ENCODE peak calls at places on chromosome 17, in ten cellular contexts. N is aorta, Q is IMR-90, E is BE2C, S is astrocyte, K is kidney, J is neural progenitor cell, P is HCT116, W is uterus, V is pancreas. D is an unnamed sample.

GRCh38 chr17:19308398-19308797 is 54.1 kb downstream of the B9D1 start:
- DNase-seq in N (peak; percentile 45), Q (no peak), E (no peak), S (no peak), K (no peak), J (no peak), P (no peak), W (no peak), V (no peak), D (no peak)

GRCh38 chr17:44084131-44084538 is 13.6 kb downstream of the G6PC3 start:
- DNase-seq in N (no peak), Q (no peak), E (peak; percentile 59), S (no peak), K (no peak), J (peak; percentile 64), P (no peak), W (no peak), V (no peak), D (no peak)

GRCh38 chr17:57550671-57551315 is 194.3 kb downstream of the CCDC182 start:
- DNase-seq in N (no peak), Q (no peak), E (no peak), S (no peak), K (no peak), J (no peak), P (no peak), W (no peak), V (no peak), D (no peak)

GRCh38 chr17:17129466-17129865 is 76.7 kb downstream of the PLD6 start:
- DNase-seq in N (no peak), Q (no peak), E (no peak), S (no peak), K (no peak), J (no peak), P (no peak), W (no peak), V (no peak), D (no peak)

GRCh38 chr17:62895650-62896301 is 70.3 kb upstream of the TANC2 start:
- DNase-seq in N (no peak), Q (peak; percentile 62), E (no peak), S (peak; percentile 59), K (no peak), J (no peak), P (no peak), W (no peak), V (no peak), D (no peak)

GRCh38 chr17:58335779-58336455 is 7.3 kb upstream of the TSPOAP1 start:
- DNase-seq in N (peak; percentile 52), Q (no peak), E (peak; percentile 43), S (no peak), K (peak; percentile 68), J (no peak), P (no peak), W (no peak), V (no peak), D (no peak)

GRCh38 chr17:32563583-32563982 is 76.8 kb downstream of the CDK5R1 start:
- DNase-seq in N (no peak), Q (no peak), E (no peak), S (no peak), K (no peak), J (no peak), P (no peak), W (no peak), V (no peak), D (no peak)

GRCh38 chr17:6557040-6557438 is 684 bp upstream of the PITPNM3 start:
- DNase-seq in N (peak; percentile 51), Q (no peak), E (no peak), S (no peak), K (no peak), J (no peak), P (no peak), W (no peak), V (no peak), D (no peak)

GRCh38 chr17:45043813-45044540 is 7.5 kb downstream of the DCAKD start:
- DNase-seq in N (no peak), Q (no peak), E (no peak), S (no peak), K (no peak), J (no peak), P (no peak), W (no peak), V (no peak), D (no peak)

GRCh38 chr17:28744802-28745051 is 916 bp downstream of the TRAF4 start:
- DNase-seq in N (no peak), Q (no peak), E (no peak), S (no peak), K (no peak), J (no peak), P (no peak), W (no peak), V (no peak), D (no peak)
- H3K4me1 ChIP-seq in N (no peaks in the 10 kb centered on the region), Q (peaks cover 16% of the 10 kb centered on the region), E (peaks cover 12% of the 10 kb centered on the region), S (peaks cover 30% of the 10 kb centered on the region), K (peaks cover 35% of the 10 kb centered on the region), J (peaks cover 16% of the 10 kb centered on the region), P (peaks cover 56% of the 10 kb centered on the region), W (peaks cover 11% of the 10 kb centered on the region), V (peaks cover 41% of the 10 kb centered on the region), D (peaks cover 16% of the 10 kb centered on the region)

GRCh38 chr17:5179003-5179402 is 12.7 kb downstream of the ZNF594 start:
- DNase-seq in N (no peak), Q (no peak), E (no peak), S (no peak), K (no peak), J (no peak), P (no peak), W (no peak), V (no peak), D (no peak)
- H3K9me3 ChIP-seq in N (peaks cover 28% of the 10 kb centered on the region), Q (peaks cover 59% of the 10 kb centered on the region), E (peaks cover 2% of the 10 kb centered on the region), S (peaks cover 65% of the 10 kb centered on the region), K (peaks cover 72% of the 10 kb centered on the region), J (peaks cover 69% of the 10 kb centered on the region), P (peaks cover 46% of the 10 kb centered on the region), W (peaks cover 76% of the 10 kb centered on the region), V (peaks cover 12% of the 10 kb centered on the region), D (peaks cover 36% of the 10 kb centered on the region)

DNA sequence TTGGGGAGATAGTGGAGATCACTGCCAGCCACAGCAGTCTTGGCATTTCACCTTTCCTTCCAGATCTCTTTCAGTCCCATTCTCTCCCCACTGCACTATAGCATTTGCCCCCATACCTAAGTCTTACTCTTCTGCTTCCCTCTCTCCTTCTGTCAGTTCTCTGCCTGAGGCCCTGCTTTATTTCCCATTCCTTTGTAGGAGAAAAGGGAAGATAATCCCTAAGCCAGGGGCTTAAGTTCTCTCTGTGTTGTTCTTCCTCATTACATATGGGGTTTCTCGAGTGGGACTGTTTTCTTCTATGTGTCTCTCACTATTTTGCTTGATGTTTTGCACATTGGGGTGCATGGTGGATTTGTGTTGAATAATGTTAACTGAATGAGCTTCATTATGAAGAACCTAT is 6.4 kb downstream of the KDM6B start:
- DNase-seq in N (no peak), Q (no peak), E (no peak), S (no peak), K (no peak), J (peak; percentile 60), P (no peak), W (no peak), V (no peak), D (no peak)
- H3K4me1 ChIP-seq in N (no peaks in the 10 kb centered on the region), Q (peaks cover 25% of the 10 kb centered on the region), E (peaks cover 2% of the 10 kb centered on the region), S (peaks cover 61% of the 10 kb centered on the region), K (peaks cover 18% of the 10 kb centered on the region), J (peaks cover 39% of the 10 kb centered on the region), P (peaks cover 68% of the 10 kb centered on the region), W (peaks cover 15% of the 10 kb centered on the region), V (peaks cover 26% of the 10 kb centered on the region), D (peaks cover 17% of the 10 kb centered on the region)

GRCh38 chr17:72296456-72296855 is 175.6 kb downstream of the SOX9 start:
- DNase-seq in N (no peak), Q (peak; percentile 58), E (no peak), S (no peak), K (no peak), J (no peak), P (no peak), W (no peak), V (no peak), D (no peak)

GRCh38 chr17:72297326-72298115 is 176.7 kb downstream of the SOX9 start:
- DNase-seq in N (no peak), Q (peak; percentile 69), E (peak; percentile 42), S (peak; percentile 59), K (no peak), J (no peak), P (peak; percentile 48), W (no peak), V (no peak), D (no peak)

GRCh38 chr17:72294487-72294893 is 173.7 kb downstream of the SOX9 start:
- DNase-seq in N (no peak), Q (no peak), E (no peak), S (no peak), K (no peak), J (no peak), P (no peak), W (no peak), V (no peak), D (no peak)

GRCh38 chr17:72299092-72299491 is 178.3 kb downstream of the SOX9 start:
- DNase-seq in N (no peak), Q (no peak), E (no peak), S (no peak), K (no peak), J (no peak), P (no peak), W (no peak), V (no peak), D (no peak)

DNA sequence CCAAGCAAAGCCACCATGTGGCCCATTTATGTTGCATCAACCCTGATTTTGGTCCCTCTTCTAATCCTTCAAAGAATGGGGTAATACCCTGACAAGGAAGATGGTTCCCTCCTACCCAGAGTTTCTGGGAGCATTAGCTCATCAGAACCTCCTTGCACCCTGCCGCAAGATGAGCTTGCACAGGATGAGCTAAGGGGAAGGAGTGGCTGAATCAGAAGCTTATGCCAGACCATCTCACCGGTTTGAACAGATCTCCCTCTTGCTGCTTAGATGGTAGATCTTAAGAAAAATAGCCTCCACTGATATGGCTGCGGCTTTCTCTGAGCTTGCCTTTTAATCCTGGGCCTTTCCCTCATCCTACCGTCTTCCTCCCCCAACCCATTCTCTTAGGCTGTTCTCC is 175.1 kb downstream of the SOX9 start:
- DNase-seq in N (no peak), Q (peak; percentile 14), E (no peak), S (peak; percentile 3), K (no peak), J (no peak), P (no peak), W (no peak), V (no peak), D (no peak)
- H3K9me3 ChIP-seq in N (no peaks in the 10 kb centered on the region), Q (no peaks in the 10 kb centered on the region), E (no peaks in the 10 kb centered on the region), S (no peaks in the 10 kb centered on the region), K (no peaks in the 10 kb centered on the region), J (no peaks in the 10 kb centered on the region), P (no peaks in the 10 kb centered on the region), W (no peaks in the 10 kb centered on the region), V (no peaks in the 10 kb centered on the region), D (no peaks in the 10 kb centered on the region)